ENCODE peak calls at places on chromosomes 11 and 22, in seven cellular contexts. D, K, F, E, U, I and P are unnamed samples.

GRCh38 chr22:41780714-41781507 is 19.6 kb upstream of the CCDC134 start:
- DNase-seq in U (peak; percentile 56), K (peak; percentile 65), I (no peak), F (peak; percentile 90), E (peak; percentile 27), D (no peak), P (peak; percentile 71)

GRCh38 chr11:33735426-33736147 is 636 bp downstream of the CD59 start:
- DNase-seq in U (peak; percentile 34), F (peak; percentile 37), E (peak; percentile 32), D (no peak), I (peak; percentile 66), K (peak; percentile 50), P (peak; percentile 56)

GRCh38 chr22:26918236-26918635 is 260.8 kb downstream of the MIAT start:
- DNase-seq in U (no peak), K (no peak), I (no peak), D (no peak), E (no peak), F (no peak), P (no peak)

GRCh38 chr11:124315052-124315451 is 1.3 kb upstream of the OR8D1 start:
- DNase-seq in D (no peak), U (no peak), F (no peak), E (peak; percentile 6), K (no peak), I (no peak), P (no peak)

GRCh38 chr11:28838741-28839140 is 730.6 kb downstream of the METTL15 start:
- DNase-seq in E (no peak), K (no peak), D (no peak), I (no peak), F (no peak), U (no peak), P (no peak)

GRCh38 chr11:2175659-2176058 is 4.0 kb upstream of the TH start:
- DNase-seq in E (no peak), F (no peak), D (no peak), K (no peak), I (peak; percentile 64), U (no peak), P (no peak)

GRCh38 chr22:31826443-31826842 is 72.6 kb downstream of the DEPDC5 start:
- DNase-seq in F (no peak), U (no peak), I (no peak), D (no peak), K (no peak), E (no peak), P (no peak)

GRCh38 chr11:60305906-60306619 is 21.0 kb upstream of the MS4A6E start:
- DNase-seq in K (no peak), U (no peak), I (no peak), F (no peak), E (no peak), D (no peak), P (no peak)

GRCh38 chr11:89405629-89406028 is 85.5 kb downstream of the NOX4 start:
- DNase-seq in E (no peak), U (no peak), F (no peak), K (no peak), I (no peak), D (no peak), P (no peak)

GRCh38 chr11:102591160-102591718 is 33.9 kb downstream of the MMP20 start:
- DNase-seq in F (no peak), I (no peak), K (no peak), U (no peak), D (no peak), E (no peak), P (no peak)

GRCh38 chr22:19961868-19962245 is 20.2 kb upstream of the TXNRD2 start:
- DNase-seq in D (no peak), I (no peak), F (no peak), E (no peak), K (no peak), U (no peak), P (no peak)

GRCh38 chr22:30855266-30855665 is 113.3 kb downstream of the MORC2 start:
- DNase-seq in U (no peak), E (no peak), D (no peak), F (no peak), I (no peak), K (no peak), P (no peak)

GRCh38 chr11:70233511-70233919 is 30.4 kb downstream of the FADD start:
- DNase-seq in K (no peak), E (peak; percentile 44), D (no peak), U (peak; percentile 58), I (no peak), F (no peak), P (no peak)

GRCh38 chr22:48371391-48371790 is 1456.3 kb downstream of the BRD1 start:
- DNase-seq in K (no peak), E (no peak), F (no peak), I (no peak), U (no peak), D (no peak), P (no peak)

GRCh38 chr11:130523609-130524008 is 75.2 kb downstream of the ADAMTS15 start:
- DNase-seq in D (no peak), K (no peak), U (no peak), E (no peak), F (no peak), I (no peak), P (no peak)

GRCh38 chr11:8963569-8964323 is 496 bp downstream of the TMEM9B start:
- DNase-seq in U (peak; percentile 70), F (peak; percentile 37), D (peak; percentile 56), I (peak; percentile 85), E (peak; percentile 68), K (peak; percentile 63), P (peak; percentile 75)

GRCh38 chr11:15742626-15743243 is 613.6 kb downstream of the SOX6 start:
- DNase-seq in E (no peak), F (no peak), U (no peak), I (peak; percentile 52), K (no peak), D (no peak), P (no peak)

GRCh38 chr11:45736424-45736823 is 68.5 kb upstream of the SLC35C1 start:
- DNase-seq in U (peak; percentile 63), I (no peak), K (no peak), E (no peak), F (no peak), D (no peak), P (no peak)

GRCh38 chr22:48536691-48537591 is 1290.7 kb downstream of the BRD1 start:
- DNase-seq in K (no peak), F (no peak), U (no peak), D (no peak), E (no peak), I (no peak), P (no peak)

GRCh38 chr11:93842461-93842860 is 8.0 kb downstream of the VSTM5 start:
- DNase-seq in F (no peak), D (no peak), I (no peak), U (no peak), K (no peak), E (peak; percentile 32), P (no peak)
- TF ChIP-seq TAF1 in F (no peak), D (no peak), I (no peak), U (no peak), K (no peak), E (no peak), P (no peak)

GRCh38 chr22:25908755-25909154 is 166.8 kb downstream of the MYO18B start:
- DNase-seq in I (peak; percentile 42), D (no peak), U (no peak), E (no peak), F (no peak), K (no peak), P (no peak)

GRCh38 chr22:25908212-25908611 is 166.2 kb downstream of the MYO18B start:
- DNase-seq in E (no peak), K (no peak), D (no peak), I (no peak), F (no peak), U (no peak), P (no peak)

GRCh38 chr22:25911243-25911972 is 169.4 kb downstream of the MYO18B start:
- DNase-seq in U (no peak), F (no peak), K (no peak), D (no peak), E (no peak), I (no peak), P (no peak)

GRCh38 chr22:25909988-25910387 is 168.0 kb downstream of the MYO18B start:
- DNase-seq in I (peak; percentile 23), F (no peak), D (no peak), U (no peak), E (no peak), K (no peak), P (no peak)
- TF ChIP-seq TAF1 in I (no peak), F (no peak), D (no peak), U (no peak), E (no peak), K (no peak), P (no peak)

DNA sequence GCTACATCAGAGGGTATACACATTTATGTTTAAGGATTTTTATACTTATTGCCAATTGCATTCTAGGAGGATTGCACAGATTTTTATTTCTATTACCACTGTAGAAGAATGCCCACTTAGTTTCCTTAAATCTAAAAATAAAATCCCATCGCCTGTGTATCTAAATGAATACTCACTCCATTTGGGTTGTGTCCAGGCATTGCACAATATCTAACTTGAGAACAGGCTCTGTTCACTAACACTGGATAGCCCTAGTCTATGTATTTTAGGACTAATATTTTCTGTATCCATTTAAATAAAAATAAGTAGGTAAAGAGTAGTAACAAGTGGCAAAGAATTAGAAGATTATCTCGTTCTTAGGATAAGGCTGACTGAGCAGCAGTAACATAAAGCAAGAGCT is 4.1 kb downstream of the C11orf52 start:
- DNase-seq in U (peak; percentile 41), D (no peak), F (no peak), E (no peak), K (no peak), I (no peak), P (no peak)
- TF ChIP-seq TAF1 in U (no peak), D (no peak), F (no peak), E (no peak), K (no peak), I (no peak), P (no peak)

GRCh38 chr11:100629671-100630070 is 57.4 kb upstream of the ARHGAP42 start:
- DNase-seq in U (no peak), F (no peak), D (no peak), I (no peak), E (no peak), K (no peak), P (no peak)

GRCh38 chr11:100635194-100635593 is 51.9 kb upstream of the ARHGAP42 start:
- DNase-seq in D (no peak), U (no peak), K (no peak), E (no peak), I (no peak), F (no peak), P (no peak)

GRCh38 chr11:100630898-100631297 is 56.2 kb upstream of the ARHGAP42 start:
- DNase-seq in E (no peak), I (no peak), D (no peak), F (no peak), U (no peak), K (no peak), P (no peak)

GRCh38 chr11:100631316-100631715 is 55.8 kb upstream of the ARHGAP42 start:
- DNase-seq in E (no peak), K (no peak), U (no peak), F (no peak), I (no peak), D (no peak), P (no peak)

DNA sequence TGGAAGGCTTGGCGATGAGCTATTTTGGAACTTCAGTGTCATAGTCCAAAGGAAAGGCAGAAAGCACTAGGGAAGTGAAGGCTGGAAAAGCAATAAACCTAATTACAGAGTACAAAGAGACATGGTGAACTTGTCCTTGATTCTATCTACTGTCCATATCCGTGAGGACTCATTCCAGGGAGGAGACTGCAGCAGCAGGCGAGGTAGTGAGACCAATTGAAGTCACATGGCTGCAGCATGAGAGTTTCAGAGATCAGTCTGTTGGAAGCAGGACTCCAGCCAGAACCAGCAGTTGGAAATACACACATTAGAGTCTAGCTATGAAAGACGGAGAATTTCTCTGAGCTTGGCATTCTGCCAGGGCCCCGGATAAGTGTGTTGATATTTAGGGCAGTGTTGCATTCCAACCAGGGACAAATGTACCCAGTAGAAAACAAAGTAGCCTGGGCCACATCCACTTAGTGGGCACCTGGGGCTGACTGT is 54.1 kb upstream of the ARHGAP42 start:
- DNase-seq in U (peak; percentile 10), F (no peak), I (no peak), D (no peak), K (no peak), E (no peak), P (no peak)
- TF ChIP-seq TAF1 in U (no peak), F (no peak), I (no peak), D (no peak), K (no peak), E (no peak), P (no peak)